ENCODE peak calls at places on chromosome 5, in five cellular contexts. One of them, this sample, is unnamed.

GRCh38 chr5:32109236-32109635 is 64.9 kb downstream of the GOLPH3 start:
- DNase-seq in spleen: no peak
- DNase-seq in lung: no peak
- DNase-seq in CD8-positive, alpha-beta T cell: no peak
- DNase-seq in fibroblast of the aortic adventitia: peak; percentile 37
- DNase-seq in this sample: peak; percentile 77

GRCh38 chr5:141814064-141814982 is 63.9 kb downstream of the PCDH1 start:
- DNase-seq in spleen: peak; percentile 84
- DNase-seq in lung: peak; percentile 54
- DNase-seq in CD8-positive, alpha-beta T cell: peak; percentile 26
- DNase-seq in fibroblast of the aortic adventitia: peak; percentile 17
- DNase-seq in this sample: peak; percentile 32

GRCh38 chr5:131466171-131466766 is 168.8 kb downstream of the RAPGEF6 start:
- DNase-seq in spleen: no peak
- DNase-seq in lung: no peak
- DNase-seq in CD8-positive, alpha-beta T cell: no peak
- DNase-seq in fibroblast of the aortic adventitia: peak; percentile 76
- DNase-seq in this sample: peak; percentile 98

GRCh38 chr5:58392491-58392890 is 67.4 kb downstream of the PLK2 start:
- DNase-seq in spleen: no peak
- DNase-seq in lung: no peak
- DNase-seq in CD8-positive, alpha-beta T cell: no peak
- DNase-seq in fibroblast of the aortic adventitia: no peak
- DNase-seq in this sample: no peak

GRCh38 chr5:11905209-11905608 is 963 bp upstream of the CTNND2 start:
- DNase-seq in spleen: no peak
- DNase-seq in lung: no peak
- DNase-seq in CD8-positive, alpha-beta T cell: no peak
- DNase-seq in fibroblast of the aortic adventitia: no peak
- DNase-seq in this sample: no peak

GRCh38 chr5:154078305-154078704 is 39.5 kb downstream of the MFAP3 start:
- DNase-seq in spleen: no peak
- DNase-seq in lung: no peak
- DNase-seq in CD8-positive, alpha-beta T cell: no peak
- DNase-seq in fibroblast of the aortic adventitia: peak; percentile 9
- DNase-seq in this sample: no peak

GRCh38 chr5:119951330-119951934 is 322.1 kb downstream of the FAM170A start:
- DNase-seq in spleen: no peak
- DNase-seq in lung: no peak
- DNase-seq in CD8-positive, alpha-beta T cell: no peak
- DNase-seq in fibroblast of the aortic adventitia: no peak
- DNase-seq in this sample: no peak

GRCh38 chr5:80697100-80697499 is 42.3 kb upstream of the DHFR start:
- DNase-seq in spleen: no peak
- DNase-seq in lung: no peak
- DNase-seq in CD8-positive, alpha-beta T cell: no peak
- DNase-seq in fibroblast of the aortic adventitia: no peak
- DNase-seq in this sample: no peak

GRCh38 chr5:58932057-58932594 is 349.3 kb downstream of the RAB3C start:
- DNase-seq in spleen: no peak
- DNase-seq in lung: no peak
- DNase-seq in CD8-positive, alpha-beta T cell: no peak
- DNase-seq in fibroblast of the aortic adventitia: no peak
- DNase-seq in this sample: no peak

GRCh38 chr5:9423611-9424010 is 122.3 kb downstream of the SEMA5A start:
- DNase-seq in spleen: no peak
- DNase-seq in lung: no peak
- DNase-seq in CD8-positive, alpha-beta T cell: no peak
- DNase-seq in fibroblast of the aortic adventitia: peak; percentile 27
- DNase-seq in this sample: peak; percentile 63

GRCh38 chr5:109953821-109954220 is 264.1 kb downstream of the MAN2A1 start:
- DNase-seq in spleen: no peak
- DNase-seq in lung: no peak
- DNase-seq in CD8-positive, alpha-beta T cell: no peak
- DNase-seq in fibroblast of the aortic adventitia: no peak
- DNase-seq in this sample: no peak

GRCh38 chr5:8756498-8757084 is 789.3 kb downstream of the SEMA5A start:
- DNase-seq in spleen: no peak
- DNase-seq in lung: no peak
- DNase-seq in CD8-positive, alpha-beta T cell: no peak
- DNase-seq in fibroblast of the aortic adventitia: peak; percentile 70
- DNase-seq in this sample: peak; percentile 67

GRCh38 chr5:172407861-172408260 is 46.5 kb downstream of the SH3PXD2B start:
- DNase-seq in spleen: no peak
- DNase-seq in lung: no peak
- DNase-seq in CD8-positive, alpha-beta T cell: no peak
- DNase-seq in fibroblast of the aortic adventitia: peak; percentile 77
- DNase-seq in this sample: peak; percentile 87

GRCh38 chr5:123245689-123246088 is 156.6 kb downstream of the PRDM6 start:
- DNase-seq in spleen: no peak
- DNase-seq in lung: no peak
- DNase-seq in CD8-positive, alpha-beta T cell: no peak
- DNase-seq in fibroblast of the aortic adventitia: no peak
- DNase-seq in this sample: no peak

GRCh38 chr5:5178121-5178520 is 38.0 kb downstream of the ADAMTS16 start:
- DNase-seq in spleen: no peak
- DNase-seq in lung: peak; percentile 53
- DNase-seq in CD8-positive, alpha-beta T cell: no peak
- DNase-seq in fibroblast of the aortic adventitia: no peak
- DNase-seq in this sample: no peak

GRCh38 chr5:173767580-173768266 is 120.4 kb upstream of the CPEB4 start:
- DNase-seq in spleen: no peak
- DNase-seq in lung: no peak
- DNase-seq in CD8-positive, alpha-beta T cell: no peak
- DNase-seq in fibroblast of the aortic adventitia: no peak
- DNase-seq in this sample: peak; percentile 19

GRCh38 chr5:54669845-54670635 is 152.5 kb downstream of the SNX18 start:
- DNase-seq in spleen: no peak
- DNase-seq in lung: no peak
- DNase-seq in CD8-positive, alpha-beta T cell: no peak
- DNase-seq in fibroblast of the aortic adventitia: no peak
- DNase-seq in this sample: no peak

GRCh38 chr5:138460032-138460693 is 5.1 kb upstream of the EGR1 start:
- DNase-seq in spleen: no peak
- DNase-seq in lung: no peak
- DNase-seq in CD8-positive, alpha-beta T cell: no peak
- DNase-seq in fibroblast of the aortic adventitia: no peak
- DNase-seq in this sample: no peak

GRCh38 chr5:42951169-42951846 is 88.8 kb downstream of the ANXA2R start:
- DNase-seq in spleen: peak; percentile 91
- DNase-seq in lung: no peak
- DNase-seq in CD8-positive, alpha-beta T cell: peak; percentile 57
- DNase-seq in fibroblast of the aortic adventitia: peak; percentile 42
- DNase-seq in this sample: peak; percentile 44

GRCh38 chr5:132480546-132481242 is 9.9 kb downstream of the IRF1 start:
- DNase-seq in spleen: peak; percentile 76
- DNase-seq in lung: no peak
- DNase-seq in CD8-positive, alpha-beta T cell: no peak
- DNase-seq in fibroblast of the aortic adventitia: no peak
- DNase-seq in this sample: no peak

GRCh38 chr5:95928724-95929253 is 32.9 kb downstream of the ELL2 start:
- DNase-seq in spleen: no peak
- DNase-seq in lung: no peak
- DNase-seq in CD8-positive, alpha-beta T cell: no peak
- DNase-seq in fibroblast of the aortic adventitia: no peak
- DNase-seq in this sample: no peak

GRCh38 chr5:120538644-120539043 is 74.5 kb downstream of the PRR16 start:
- DNase-seq in spleen: no peak
- DNase-seq in lung: no peak
- DNase-seq in CD8-positive, alpha-beta T cell: no peak
- DNase-seq in fibroblast of the aortic adventitia: peak; percentile 59
- DNase-seq in this sample: peak; percentile 84

GRCh38 chr5:42429694-42430093 is 6.5 kb downstream of the GHR start:
- DNase-seq in spleen: no peak
- DNase-seq in lung: no peak
- DNase-seq in CD8-positive, alpha-beta T cell: no peak
- DNase-seq in fibroblast of the aortic adventitia: no peak
- DNase-seq in this sample: peak; percentile 15

GRCh38 chr5:138653502-138653901 is 78.3 kb upstream of the HSPA9 start:
- DNase-seq in spleen: no peak
- DNase-seq in lung: no peak
- DNase-seq in CD8-positive, alpha-beta T cell: no peak
- DNase-seq in fibroblast of the aortic adventitia: peak; percentile 22
- DNase-seq in this sample: peak; percentile 35

GRCh38 chr5:133234273-133234672 is 182.5 kb downstream of the HSPA4 start:
- DNase-seq in spleen: no peak
- DNase-seq in lung: no peak
- DNase-seq in CD8-positive, alpha-beta T cell: no peak
- DNase-seq in fibroblast of the aortic adventitia: no peak
- DNase-seq in this sample: no peak

GRCh38 chr5:79800979-79801827 is 111.6 kb downstream of the CMYA5 start:
- DNase-seq in spleen: no peak
- DNase-seq in lung: no peak
- DNase-seq in CD8-positive, alpha-beta T cell: no peak
- DNase-seq in fibroblast of the aortic adventitia: peak; percentile 26
- DNase-seq in this sample: peak; percentile 13

GRCh38 chr5:67305913-67306710 is 109.5 kb upstream of the CD180 start:
- DNase-seq in spleen: no peak
- DNase-seq in lung: no peak
- DNase-seq in CD8-positive, alpha-beta T cell: no peak
- DNase-seq in fibroblast of the aortic adventitia: peak; percentile 51
- DNase-seq in this sample: peak; percentile 43

GRCh38 chr5:139050432-139050831 is 147.7 kb downstream of the SIL1 start:
- DNase-seq in spleen: no peak
- DNase-seq in lung: no peak
- DNase-seq in CD8-positive, alpha-beta T cell: no peak
- DNase-seq in fibroblast of the aortic adventitia: no peak
- DNase-seq in this sample: no peak

GRCh38 chr5:69158039-69158438 is 8.9 kb upstream of the CCNB1 start:
- DNase-seq in spleen: no peak
- DNase-seq in lung: no peak
- DNase-seq in CD8-positive, alpha-beta T cell: no peak
- DNase-seq in fibroblast of the aortic adventitia: no peak
- DNase-seq in this sample: no peak

GRCh38 chr5:176769911-176770310 is 40.4 kb upstream of the UNC5A start:
- DNase-seq in spleen: peak; percentile 27
- DNase-seq in lung: no peak
- DNase-seq in CD8-positive, alpha-beta T cell: no peak
- DNase-seq in fibroblast of the aortic adventitia: no peak
- DNase-seq in this sample: no peak

GRCh38 chr5:119537704-119538103 is 85.4 kb downstream of the HSD17B4 start:
- DNase-seq in spleen: no peak
- DNase-seq in lung: no peak
- DNase-seq in CD8-positive, alpha-beta T cell: no peak
- DNase-seq in fibroblast of the aortic adventitia: peak; percentile 61
- DNase-seq in this sample: peak; percentile 9

GRCh38 chr5:178380541-178381074 is 148.0 kb upstream of the PHYKPL start:
- DNase-seq in spleen: no peak
- DNase-seq in lung: no peak
- DNase-seq in CD8-positive, alpha-beta T cell: no peak
- DNase-seq in fibroblast of the aortic adventitia: no peak
- DNase-seq in this sample: no peak

GRCh38 chr5:120779674-120780073 is 315.6 kb downstream of the PRR16 start:
- DNase-seq in spleen: no peak
- DNase-seq in lung: no peak
- DNase-seq in CD8-positive, alpha-beta T cell: no peak
- DNase-seq in fibroblast of the aortic adventitia: peak; percentile 54
- DNase-seq in this sample: no peak

DNA sequence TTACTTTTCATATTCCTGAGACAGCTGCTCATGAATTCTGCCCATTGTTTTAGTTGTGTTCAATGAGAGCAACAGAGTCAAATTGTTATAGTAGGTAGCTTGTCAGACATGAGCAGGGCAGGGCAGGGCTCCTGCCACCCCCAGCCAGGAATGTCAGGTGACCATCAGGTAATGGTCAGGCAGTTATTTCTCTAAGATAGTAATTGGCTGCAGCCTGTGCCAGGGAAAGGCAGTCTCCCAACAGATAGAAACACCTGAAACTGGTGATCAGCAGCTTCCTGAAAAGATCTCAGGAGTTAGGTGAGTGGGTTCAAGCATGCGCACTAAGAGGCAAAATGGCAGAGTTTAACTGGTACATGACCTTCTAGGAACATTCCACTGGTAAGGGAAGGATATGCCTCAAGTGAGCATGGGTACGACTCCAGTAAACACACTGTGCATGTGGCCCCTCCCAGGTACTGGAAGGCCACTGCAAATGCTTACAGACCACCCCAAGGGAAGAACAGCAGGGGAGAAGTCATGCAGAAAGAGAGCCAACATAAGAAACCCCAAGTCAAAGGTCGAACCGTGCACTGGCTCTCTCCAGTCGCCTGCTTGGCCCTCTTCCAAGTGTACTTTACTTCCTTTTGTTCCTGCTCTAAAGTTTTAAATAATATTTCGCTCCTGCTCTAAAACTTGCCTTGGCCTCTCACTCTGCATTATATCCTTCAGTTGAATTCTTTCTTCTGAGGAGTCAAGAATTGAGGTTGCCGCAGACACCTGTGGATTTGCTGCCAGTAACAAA is 25.1 kb downstream of the CARTPT start:
- DNase-seq in spleen: no peak
- DNase-seq in lung: no peak
- DNase-seq in CD8-positive, alpha-beta T cell: no peak
- DNase-seq in fibroblast of the aortic adventitia: no peak
- DNase-seq in this sample: no peak
- TF ChIP-seq CTCF in spleen: no peak
- TF ChIP-seq CTCF in lung: no peak
- TF ChIP-seq CTCF in CD8-positive, alpha-beta T cell: no peak
- TF ChIP-seq CTCF in fibroblast of the aortic adventitia: no peak
- TF ChIP-seq CTCF in this sample: no peak

GRCh38 chr5:150153483-150153882 is 2.2 kb downstream of the PDGFRB start:
- DNase-seq in spleen: no peak
- DNase-seq in lung: no peak
- DNase-seq in CD8-positive, alpha-beta T cell: no peak
- DNase-seq in fibroblast of the aortic adventitia: no peak
- DNase-seq in this sample: no peak
- H3K4me3 ChIP-seq in spleen: peak overlapping the region; percentile 6
- H3K4me3 ChIP-seq in lung: peak overlapping the region; percentile 23
- H3K4me3 ChIP-seq in CD8-positive, alpha-beta T cell: no peak overlapping the region
- H3K4me3 ChIP-seq in fibroblast of the aortic adventitia: peak overlapping the region; percentile 99
- H3K4me3 ChIP-seq in this sample: peak overlapping the region; percentile 97

GRCh38 chr5:147509710-147510651 is at the start of gene DPYSL3:
- DNase-seq in spleen: peak; percentile 83
- DNase-seq in lung: peak; percentile 57
- DNase-seq in CD8-positive, alpha-beta T cell: no peak
- DNase-seq in fibroblast of the aortic adventitia: peak; percentile 84
- DNase-seq in this sample: peak; percentile 65
- TF ChIP-seq CTCF in spleen: peak; percentile 28
- TF ChIP-seq CTCF in lung: no peak
- TF ChIP-seq CTCF in CD8-positive, alpha-beta T cell: no peak
- TF ChIP-seq CTCF in fibroblast of the aortic adventitia: peak; percentile 52
- TF ChIP-seq CTCF in this sample: no peak

GRCh38 chr5:60489856-60490255 is 210.1 kb downstream of the DEPDC1B start:
- DNase-seq in spleen: no peak
- DNase-seq in lung: no peak
- DNase-seq in CD8-positive, alpha-beta T cell: no peak
- DNase-seq in fibroblast of the aortic adventitia: no peak
- DNase-seq in this sample: no peak
- H3K4me3 ChIP-seq in spleen: no peak overlapping the region
- H3K4me3 ChIP-seq in lung: no peak overlapping the region
- H3K4me3 ChIP-seq in CD8-positive, alpha-beta T cell: no peak overlapping the region
- H3K4me3 ChIP-seq in fibroblast of the aortic adventitia: no peak overlapping the region
- H3K4me3 ChIP-seq in this sample: no peak overlapping the region

This sample was measured in fibroblast of mammary gland.